ENCODE peak calls at places on chromosomes 3 and 15, in seven cellular contexts. Q is fibroblast of lung, V is fibroblast of mammary gland, J is psoas muscle, K is uterus, E is left lung, D is GM12865. N is an unnamed sample.
A peak's percentile ranks its signal among the peaks of the same experiment; 100 is the strongest.

GRCh38 chr3:57150097-57150496 is 15.1 kb downstream of the IL17RD start:
- DNase-seq in Q (no peak), V (no peak), J (no peak), K (no peak), E (no peak), D (no peak), N (no peak)

GRCh38 chr15:61499371-61499770 is 270.3 kb upstream of the RORA start:
- DNase-seq in Q (no peak), V (no peak), J (no peak), K (no peak), E (no peak), D (no peak), N (no peak)

GRCh38 chr3:64832098-64832497 is 144.3 kb upstream of the ADAMTS9 start:
- DNase-seq in Q (no peak), V (no peak), J (no peak), K (no peak), E (no peak), D (no peak), N (no peak)

GRCh38 chr15:90400759-90401314 is 12.8 kb downstream of the IQGAP1 start:
- DNase-seq in Q (peak; percentile 93), V (peak; percentile 94), J (peak; percentile 75), K (peak; percentile 69), E (no peak), D (peak; percentile 91), N (peak; percentile 98)

GRCh38 chr15:95174880-95175279 is 943.5 kb downstream of the MCTP2 start:
- DNase-seq in Q (peak; percentile 72), V (peak; percentile 85), J (no peak), K (no peak), E (no peak), D (no peak), N (peak; percentile 78)

GRCh38 chr3:87370007-87370406 is 93.6 kb upstream of the POU1F1 start:
- DNase-seq in Q (no peak), V (no peak), J (no peak), K (no peak), E (no peak), D (no peak), N (no peak)

GRCh38 chr3:10370429-10370828 is 49.5 kb upstream of the SEC13 start:
- DNase-seq in Q (peak; percentile 91), V (peak; percentile 71), J (peak; percentile 52), K (no peak), E (peak; percentile 34), D (no peak), N (peak; percentile 61)

GRCh38 chr15:79170256-79170664 is 79.7 kb upstream of the RASGRF1 start:
- DNase-seq in Q (no peak), V (no peak), J (peak; percentile 56), K (no peak), E (no peak), D (no peak), N (peak; percentile 18)

GRCh38 chr3:16429086-16429485 is 84.4 kb downstream of the RFTN1 start:
- DNase-seq in Q (no peak), V (peak; percentile 47), J (no peak), K (no peak), E (no peak), D (no peak), N (no peak)

GRCh38 chr3:176951586-176952292 is 245.5 kb downstream of the TBL1XR1 start:
- DNase-seq in Q (no peak), V (no peak), J (no peak), K (no peak), E (no peak), D (no peak), N (no peak)

GRCh38 chr3:10116138-10116460 is 624 bp downstream of the BRK1 start:
- DNase-seq in Q (no peak), V (peak; percentile 60), J (no peak), K (no peak), E (no peak), D (no peak), N (peak; percentile 33)

GRCh38 chr3:138752886-138753285 is 81.8 kb downstream of the PIK3CB start:
- DNase-seq in Q (no peak), V (no peak), J (no peak), K (no peak), E (no peak), D (no peak), N (peak; percentile 22)

GRCh38 chr3:28972921-28973320 is 307.9 kb upstream of the RBMS3 start:
- DNase-seq in Q (peak; percentile 23), V (peak; percentile 21), J (no peak), K (no peak), E (no peak), D (peak; percentile 17), N (no peak)

GRCh38 chr3:36548712-36549111 is 168.4 kb downstream of the STAC start:
- DNase-seq in Q (no peak), V (no peak), J (no peak), K (no peak), E (no peak), D (no peak), N (no peak)

GRCh38 chr3:192063570-192063969 is 602.6 kb downstream of the PYDC2 start:
- DNase-seq in Q (peak; percentile 2), V (peak; percentile 16), J (no peak), K (no peak), E (peak; percentile 41), D (peak; percentile 94), N (no peak)

GRCh38 chr15:65277015-65277414 is 9.7 kb downstream of the PARP16 start:
- DNase-seq in Q (no peak), V (no peak), J (no peak), K (no peak), E (no peak), D (no peak), N (no peak)

GRCh38 chr3:99023590-99024192 is 122.2 kb upstream of the DCBLD2 start:
- DNase-seq in Q (peak; percentile 70), V (peak; percentile 60), J (no peak), K (no peak), E (no peak), D (peak; percentile 48), N (peak; percentile 72)

GRCh38 chr15:37370938-37371337 is 270.6 kb upstream of the MEIS2 start:
- DNase-seq in Q (no peak), V (no peak), J (no peak), K (no peak), E (no peak), D (no peak), N (no peak)

GRCh38 chr15:64596701-64597468 is 136.5 kb downstream of the ZNF609 start:
- DNase-seq in Q (peak; percentile 62), V (peak; percentile 54), J (no peak), K (no peak), E (no peak), D (peak; percentile 59), N (peak; percentile 80)

GRCh38 chr3:168071535-168071934 is 24.2 kb downstream of the GOLIM4 start:
- DNase-seq in Q (peak; percentile 55), V (peak; percentile 81), J (no peak), K (no peak), E (no peak), D (no peak), N (peak; percentile 79)

GRCh38 chr15:37740623-37741141 is 193.8 kb upstream of the TMCO5A start:
- DNase-seq in Q (no peak), V (no peak), J (no peak), K (no peak), E (no peak), D (no peak), N (no peak)

GRCh38 chr3:64318001-64318400 is 92.7 kb upstream of the PRICKLE2 start:
- DNase-seq in Q (no peak), V (no peak), J (no peak), K (no peak), E (no peak), D (no peak), N (no peak)

GRCh38 chr3:105402287-105402801 is 35.6 kb downstream of the ALCAM start:
- DNase-seq in Q (no peak), V (peak; percentile 15), J (no peak), K (no peak), E (peak; percentile 19), D (no peak), N (no peak)

GRCh38 chr3:146184616-146185015 is 23.6 kb upstream of the PLOD2 start:
- DNase-seq in Q (peak; percentile 18), V (peak; percentile 72), J (no peak), K (no peak), E (no peak), D (no peak), N (peak; percentile 61)

GRCh38 chr15:37981781-37982180 is 47.3 kb downstream of the TMCO5A start:
- DNase-seq in Q (peak; percentile 61), V (peak; percentile 66), J (no peak), K (no peak), E (no peak), D (peak; percentile 10), N (peak; percentile 68)

GRCh38 chr15:43762824-43763223 is 13.9 kb downstream of the ELL3 start:
- DNase-seq in Q (peak; percentile 84), V (peak; percentile 17), J (no peak), K (no peak), E (no peak), D (no peak), N (no peak)

GRCh38 chr3:191236635-191237034 is 37.6 kb downstream of the OSTN start:
- DNase-seq in Q (peak; percentile 50), V (peak; percentile 44), J (no peak), K (no peak), E (no peak), D (no peak), N (peak; percentile 33)

GRCh38 chr15:58793862-58794261 is 22.8 kb downstream of the MINDY2 start:
- DNase-seq in Q (no peak), V (no peak), J (no peak), K (no peak), E (no peak), D (no peak), N (peak; percentile 32)

GRCh38 chr3:50453907-50454306 is 49.5 kb downstream of the CACNA2D2 start:
- DNase-seq in Q (no peak), V (no peak), J (no peak), K (no peak), E (no peak), D (no peak), N (no peak)

GRCh38 chr15:66707310-66708160 is 5.5 kb downstream of the SMAD6 start:
- DNase-seq in Q (peak; percentile 61), V (peak; percentile 17), J (no peak), K (peak; percentile 61), E (peak; percentile 79), D (no peak), N (peak; percentile 55)

GRCh38 chr3:170437696-170438407 is 19.2 kb downstream of the CLDN11 start:
- DNase-seq in Q (no peak), V (no peak), J (no peak), K (no peak), E (no peak), D (no peak), N (no peak)
- TF ChIP-seq CTCF in Q (no peak), V (no peak), J (no peak), K (no peak), E (no peak), D (no peak), N (no peak)

GRCh38 chr3:123800352-123800682 is 83.8 kb downstream of the MYLK start:
- DNase-seq in Q (no peak), V (peak; percentile 49), J (no peak), K (no peak), E (no peak), D (no peak), N (no peak)
- H3K4me3 ChIP-seq in Q (peak overlapping the region; percentile 82), V (no peak overlapping the region), J (no peak overlapping the region), K (no peak overlapping the region), E (no peak overlapping the region), D (no peak overlapping the region), N (no peak overlapping the region)

GRCh38 chr3:152386208-152386607 is 117.5 kb downstream of the MBNL1 start:
- DNase-seq in Q (no peak), V (no peak), J (no peak), K (no peak), E (no peak), D (no peak), N (no peak)
- TF ChIP-seq CTCF in Q (no peak), V (no peak), J (no peak), K (no peak), E (no peak), D (no peak), N (no peak)

GRCh38 chr3:32105291-32106131 is 909 bp upstream of the GPD1L start:
- DNase-seq in Q (peak; percentile 76), V (peak; percentile 39), J (no peak), K (no peak), E (no peak), D (no peak), N (peak; percentile 14)
- H3K4me3 ChIP-seq in Q (no peak overlapping the region), V (no peak overlapping the region), J (peak overlapping the region; percentile 89), K (no peak overlapping the region), E (peak overlapping the region; percentile 77), D (peak overlapping the region; percentile 1), N (no peak overlapping the region)

N was measured in fibroblast of pulmonary artery.